ENCODE peak calls at places on chromosomes 2 and 18, in eight cellular contexts. One of them, this sample, is unnamed.

GRCh38 chr2:75290600-75291140 is 91.3 kb upstream of the TACR1 start:
- DNase-seq in OCI-LY7: no peak
- DNase-seq in MCF 10A: peak
- DNase-seq in stimulated activated CD8-positive, alpha-beta memory T cell treated with anti-CD3 and anti-CD28 coated beads, Interleukin-15, amount 100 ng/mL, for 4 hours: no peak
- DNase-seq in stimulated activated effector memory CD8-positive, alpha-beta T cell treated with anti-CD3 and anti-CD28 coated beads, Interleukin-12 subunit alpha, Interleukin-12 subunit beta, amount 100 ng/mL, for 72 hours: no peak
- DNase-seq in Calu3: no peak
- DNase-seq in activated T-helper 1 cell treated with anti-CD3 and anti-CD28 coated beads, Interleukin-12 subunit alpha, Interleukin-12 subunit beta, Interleukin-2, Interleukin-4 antibody, amounts not matched to agents 30 ng/mL and 10 ng/mL and 1 ng/mL, durations not matched to agents 14 hours and 24 hours and 36 hours: no peak
- DNase-seq in amniotic stem cell: peak
- DNase-seq in this sample: no peak

GRCh38 chr2:120884406-120885290 is 149.0 kb downstream of the GLI2 start:
- DNase-seq in OCI-LY7: no peak
- DNase-seq in MCF 10A: no peak
- DNase-seq in stimulated activated CD8-positive, alpha-beta memory T cell treated with anti-CD3 and anti-CD28 coated beads, Interleukin-15, amount 100 ng/mL, for 4 hours: no peak
- DNase-seq in stimulated activated effector memory CD8-positive, alpha-beta T cell treated with anti-CD3 and anti-CD28 coated beads, Interleukin-12 subunit alpha, Interleukin-12 subunit beta, amount 100 ng/mL, for 72 hours: no peak
- DNase-seq in Calu3: no peak
- DNase-seq in activated T-helper 1 cell treated with anti-CD3 and anti-CD28 coated beads, Interleukin-12 subunit alpha, Interleukin-12 subunit beta, Interleukin-2, Interleukin-4 antibody, amounts not matched to agents 30 ng/mL and 10 ng/mL and 1 ng/mL, durations not matched to agents 14 hours and 24 hours and 36 hours: no peak
- DNase-seq in amniotic stem cell: no peak
- DNase-seq in this sample: peak

GRCh38 chr2:239035361-239035814 is 187.5 kb downstream of the TWIST2 start:
- DNase-seq in OCI-LY7: peak
- DNase-seq in MCF 10A: peak
- DNase-seq in stimulated activated CD8-positive, alpha-beta memory T cell treated with anti-CD3 and anti-CD28 coated beads, Interleukin-15, amount 100 ng/mL, for 4 hours: peak
- DNase-seq in stimulated activated effector memory CD8-positive, alpha-beta T cell treated with anti-CD3 and anti-CD28 coated beads, Interleukin-12 subunit alpha, Interleukin-12 subunit beta, amount 100 ng/mL, for 72 hours: peak
- DNase-seq in Calu3: peak
- DNase-seq in activated T-helper 1 cell treated with anti-CD3 and anti-CD28 coated beads, Interleukin-12 subunit alpha, Interleukin-12 subunit beta, Interleukin-2, Interleukin-4 antibody, amounts not matched to agents 30 ng/mL and 10 ng/mL and 1 ng/mL, durations not matched to agents 14 hours and 24 hours and 36 hours: peak
- DNase-seq in amniotic stem cell: no peak
- DNase-seq in this sample: peak

GRCh38 chr2:172357442-172357841 is 69.9 kb upstream of the ITGA6 start:
- DNase-seq in OCI-LY7: no peak
- DNase-seq in MCF 10A: no peak
- DNase-seq in stimulated activated CD8-positive, alpha-beta memory T cell treated with anti-CD3 and anti-CD28 coated beads, Interleukin-15, amount 100 ng/mL, for 4 hours: no peak
- DNase-seq in stimulated activated effector memory CD8-positive, alpha-beta T cell treated with anti-CD3 and anti-CD28 coated beads, Interleukin-12 subunit alpha, Interleukin-12 subunit beta, amount 100 ng/mL, for 72 hours: no peak
- DNase-seq in Calu3: no peak
- DNase-seq in activated T-helper 1 cell treated with anti-CD3 and anti-CD28 coated beads, Interleukin-12 subunit alpha, Interleukin-12 subunit beta, Interleukin-2, Interleukin-4 antibody, amounts not matched to agents 30 ng/mL and 10 ng/mL and 1 ng/mL, durations not matched to agents 14 hours and 24 hours and 36 hours: no peak
- DNase-seq in amniotic stem cell: no peak
- DNase-seq in this sample: no peak

GRCh38 chr18:46680784-46681695 is 24.0 kb upstream of the LOXHD1 start:
- DNase-seq in OCI-LY7: peak
- DNase-seq in MCF 10A: no peak
- DNase-seq in stimulated activated CD8-positive, alpha-beta memory T cell treated with anti-CD3 and anti-CD28 coated beads, Interleukin-15, amount 100 ng/mL, for 4 hours: no peak
- DNase-seq in stimulated activated effector memory CD8-positive, alpha-beta T cell treated with anti-CD3 and anti-CD28 coated beads, Interleukin-12 subunit alpha, Interleukin-12 subunit beta, amount 100 ng/mL, for 72 hours: no peak
- DNase-seq in Calu3: no peak
- DNase-seq in activated T-helper 1 cell treated with anti-CD3 and anti-CD28 coated beads, Interleukin-12 subunit alpha, Interleukin-12 subunit beta, Interleukin-2, Interleukin-4 antibody, amounts not matched to agents 30 ng/mL and 10 ng/mL and 1 ng/mL, durations not matched to agents 14 hours and 24 hours and 36 hours: no peak
- DNase-seq in amniotic stem cell: no peak
- DNase-seq in this sample: no peak

GRCh38 chr2:174461221-174461620 is 25.6 kb downstream of the GPR155 start:
- DNase-seq in OCI-LY7: no peak
- DNase-seq in MCF 10A: no peak
- DNase-seq in stimulated activated CD8-positive, alpha-beta memory T cell treated with anti-CD3 and anti-CD28 coated beads, Interleukin-15, amount 100 ng/mL, for 4 hours: no peak
- DNase-seq in stimulated activated effector memory CD8-positive, alpha-beta T cell treated with anti-CD3 and anti-CD28 coated beads, Interleukin-12 subunit alpha, Interleukin-12 subunit beta, amount 100 ng/mL, for 72 hours: no peak
- DNase-seq in Calu3: no peak
- DNase-seq in activated T-helper 1 cell treated with anti-CD3 and anti-CD28 coated beads, Interleukin-12 subunit alpha, Interleukin-12 subunit beta, Interleukin-2, Interleukin-4 antibody, amounts not matched to agents 30 ng/mL and 10 ng/mL and 1 ng/mL, durations not matched to agents 14 hours and 24 hours and 36 hours: no peak
- DNase-seq in amniotic stem cell: no peak
- DNase-seq in this sample: peak

GRCh38 chr2:113686537-113686936 is 59.5 kb downstream of the RABL2A start:
- DNase-seq in OCI-LY7: no peak
- DNase-seq in MCF 10A: no peak
- DNase-seq in stimulated activated CD8-positive, alpha-beta memory T cell treated with anti-CD3 and anti-CD28 coated beads, Interleukin-15, amount 100 ng/mL, for 4 hours: no peak
- DNase-seq in stimulated activated effector memory CD8-positive, alpha-beta T cell treated with anti-CD3 and anti-CD28 coated beads, Interleukin-12 subunit alpha, Interleukin-12 subunit beta, amount 100 ng/mL, for 72 hours: peak
- DNase-seq in Calu3: no peak
- DNase-seq in activated T-helper 1 cell treated with anti-CD3 and anti-CD28 coated beads, Interleukin-12 subunit alpha, Interleukin-12 subunit beta, Interleukin-2, Interleukin-4 antibody, amounts not matched to agents 30 ng/mL and 10 ng/mL and 1 ng/mL, durations not matched to agents 14 hours and 24 hours and 36 hours: no peak
- DNase-seq in amniotic stem cell: no peak
- DNase-seq in this sample: no peak

GRCh38 chr2:85648619-85649018 is 19.4 kb downstream of the SFTPB start:
- DNase-seq in OCI-LY7: peak
- DNase-seq in MCF 10A: peak
- DNase-seq in stimulated activated CD8-positive, alpha-beta memory T cell treated with anti-CD3 and anti-CD28 coated beads, Interleukin-15, amount 100 ng/mL, for 4 hours: no peak
- DNase-seq in stimulated activated effector memory CD8-positive, alpha-beta T cell treated with anti-CD3 and anti-CD28 coated beads, Interleukin-12 subunit alpha, Interleukin-12 subunit beta, amount 100 ng/mL, for 72 hours: no peak
- DNase-seq in Calu3: peak
- DNase-seq in activated T-helper 1 cell treated with anti-CD3 and anti-CD28 coated beads, Interleukin-12 subunit alpha, Interleukin-12 subunit beta, Interleukin-2, Interleukin-4 antibody, amounts not matched to agents 30 ng/mL and 10 ng/mL and 1 ng/mL, durations not matched to agents 14 hours and 24 hours and 36 hours: no peak
- DNase-seq in amniotic stem cell: peak
- DNase-seq in this sample: peak

GRCh38 chr2:9335322-9335754 is 88.0 kb downstream of the ITGB1BP1 start:
- DNase-seq in OCI-LY7: no peak
- DNase-seq in MCF 10A: no peak
- DNase-seq in stimulated activated CD8-positive, alpha-beta memory T cell treated with anti-CD3 and anti-CD28 coated beads, Interleukin-15, amount 100 ng/mL, for 4 hours: no peak
- DNase-seq in stimulated activated effector memory CD8-positive, alpha-beta T cell treated with anti-CD3 and anti-CD28 coated beads, Interleukin-12 subunit alpha, Interleukin-12 subunit beta, amount 100 ng/mL, for 72 hours: no peak
- DNase-seq in Calu3: no peak
- DNase-seq in activated T-helper 1 cell treated with anti-CD3 and anti-CD28 coated beads, Interleukin-12 subunit alpha, Interleukin-12 subunit beta, Interleukin-2, Interleukin-4 antibody, amounts not matched to agents 30 ng/mL and 10 ng/mL and 1 ng/mL, durations not matched to agents 14 hours and 24 hours and 36 hours: no peak
- DNase-seq in amniotic stem cell: no peak
- DNase-seq in this sample: no peak

GRCh38 chr2:25301453-25302352 is 40.0 kb downstream of the DNMT3A start:
- DNase-seq in OCI-LY7: peak
- DNase-seq in MCF 10A: peak
- DNase-seq in stimulated activated CD8-positive, alpha-beta memory T cell treated with anti-CD3 and anti-CD28 coated beads, Interleukin-15, amount 100 ng/mL, for 4 hours: peak
- DNase-seq in stimulated activated effector memory CD8-positive, alpha-beta T cell treated with anti-CD3 and anti-CD28 coated beads, Interleukin-12 subunit alpha, Interleukin-12 subunit beta, amount 100 ng/mL, for 72 hours: peak
- DNase-seq in Calu3: no peak
- DNase-seq in activated T-helper 1 cell treated with anti-CD3 and anti-CD28 coated beads, Interleukin-12 subunit alpha, Interleukin-12 subunit beta, Interleukin-2, Interleukin-4 antibody, amounts not matched to agents 30 ng/mL and 10 ng/mL and 1 ng/mL, durations not matched to agents 14 hours and 24 hours and 36 hours: peak
- DNase-seq in amniotic stem cell: peak
- DNase-seq in this sample: peak

GRCh38 chr2:29314816-29315571 is 199.8 kb downstream of the CLIP4 start:
- DNase-seq in OCI-LY7: peak
- DNase-seq in MCF 10A: no peak
- DNase-seq in stimulated activated CD8-positive, alpha-beta memory T cell treated with anti-CD3 and anti-CD28 coated beads, Interleukin-15, amount 100 ng/mL, for 4 hours: peak
- DNase-seq in stimulated activated effector memory CD8-positive, alpha-beta T cell treated with anti-CD3 and anti-CD28 coated beads, Interleukin-12 subunit alpha, Interleukin-12 subunit beta, amount 100 ng/mL, for 72 hours: peak
- DNase-seq in Calu3: no peak
- DNase-seq in activated T-helper 1 cell treated with anti-CD3 and anti-CD28 coated beads, Interleukin-12 subunit alpha, Interleukin-12 subunit beta, Interleukin-2, Interleukin-4 antibody, amounts not matched to agents 30 ng/mL and 10 ng/mL and 1 ng/mL, durations not matched to agents 14 hours and 24 hours and 36 hours: peak
- DNase-seq in amniotic stem cell: no peak
- DNase-seq in this sample: no peak

GRCh38 chr2:43542285-43542933 is 53.4 kb downstream of the THADA start:
- DNase-seq in OCI-LY7: peak
- DNase-seq in MCF 10A: peak
- DNase-seq in stimulated activated CD8-positive, alpha-beta memory T cell treated with anti-CD3 and anti-CD28 coated beads, Interleukin-15, amount 100 ng/mL, for 4 hours: no peak
- DNase-seq in stimulated activated effector memory CD8-positive, alpha-beta T cell treated with anti-CD3 and anti-CD28 coated beads, Interleukin-12 subunit alpha, Interleukin-12 subunit beta, amount 100 ng/mL, for 72 hours: no peak
- DNase-seq in Calu3: no peak
- DNase-seq in activated T-helper 1 cell treated with anti-CD3 and anti-CD28 coated beads, Interleukin-12 subunit alpha, Interleukin-12 subunit beta, Interleukin-2, Interleukin-4 antibody, amounts not matched to agents 30 ng/mL and 10 ng/mL and 1 ng/mL, durations not matched to agents 14 hours and 24 hours and 36 hours: no peak
- DNase-seq in amniotic stem cell: peak
- DNase-seq in this sample: peak

GRCh38 chr2:218229851-218230250 is 12.9 kb downstream of the ARPC2 start:
- DNase-seq in OCI-LY7: no peak
- DNase-seq in MCF 10A: peak
- DNase-seq in stimulated activated CD8-positive, alpha-beta memory T cell treated with anti-CD3 and anti-CD28 coated beads, Interleukin-15, amount 100 ng/mL, for 4 hours: no peak
- DNase-seq in stimulated activated effector memory CD8-positive, alpha-beta T cell treated with anti-CD3 and anti-CD28 coated beads, Interleukin-12 subunit alpha, Interleukin-12 subunit beta, amount 100 ng/mL, for 72 hours: no peak
- DNase-seq in Calu3: peak
- DNase-seq in activated T-helper 1 cell treated with anti-CD3 and anti-CD28 coated beads, Interleukin-12 subunit alpha, Interleukin-12 subunit beta, Interleukin-2, Interleukin-4 antibody, amounts not matched to agents 30 ng/mL and 10 ng/mL and 1 ng/mL, durations not matched to agents 14 hours and 24 hours and 36 hours: no peak
- DNase-seq in amniotic stem cell: no peak
- DNase-seq in this sample: no peak

GRCh38 chr2:179677746-179678505 is 183.5 kb downstream of the ZNF385B start:
- DNase-seq in OCI-LY7: no peak
- DNase-seq in MCF 10A: no peak
- DNase-seq in stimulated activated CD8-positive, alpha-beta memory T cell treated with anti-CD3 and anti-CD28 coated beads, Interleukin-15, amount 100 ng/mL, for 4 hours: no peak
- DNase-seq in stimulated activated effector memory CD8-positive, alpha-beta T cell treated with anti-CD3 and anti-CD28 coated beads, Interleukin-12 subunit alpha, Interleukin-12 subunit beta, amount 100 ng/mL, for 72 hours: no peak
- DNase-seq in Calu3: no peak
- DNase-seq in activated T-helper 1 cell treated with anti-CD3 and anti-CD28 coated beads, Interleukin-12 subunit alpha, Interleukin-12 subunit beta, Interleukin-2, Interleukin-4 antibody, amounts not matched to agents 30 ng/mL and 10 ng/mL and 1 ng/mL, durations not matched to agents 14 hours and 24 hours and 36 hours: no peak
- DNase-seq in amniotic stem cell: no peak
- DNase-seq in this sample: no peak

GRCh38 chr18:1393929-1394328 is 489.3 kb downstream of the ADCYAP1 start:
- DNase-seq in OCI-LY7: no peak
- DNase-seq in MCF 10A: no peak
- DNase-seq in stimulated activated CD8-positive, alpha-beta memory T cell treated with anti-CD3 and anti-CD28 coated beads, Interleukin-15, amount 100 ng/mL, for 4 hours: no peak
- DNase-seq in stimulated activated effector memory CD8-positive, alpha-beta T cell treated with anti-CD3 and anti-CD28 coated beads, Interleukin-12 subunit alpha, Interleukin-12 subunit beta, amount 100 ng/mL, for 72 hours: no peak
- DNase-seq in Calu3: no peak
- DNase-seq in activated T-helper 1 cell treated with anti-CD3 and anti-CD28 coated beads, Interleukin-12 subunit alpha, Interleukin-12 subunit beta, Interleukin-2, Interleukin-4 antibody, amounts not matched to agents 30 ng/mL and 10 ng/mL and 1 ng/mL, durations not matched to agents 14 hours and 24 hours and 36 hours: no peak
- DNase-seq in amniotic stem cell: no peak
- DNase-seq in this sample: no peak

GRCh38 chr2:128313076-128313836 is 5.4 kb downstream of the HS6ST1 start:
- DNase-seq in OCI-LY7: no peak
- DNase-seq in MCF 10A: peak
- DNase-seq in stimulated activated CD8-positive, alpha-beta memory T cell treated with anti-CD3 and anti-CD28 coated beads, Interleukin-15, amount 100 ng/mL, for 4 hours: no peak
- DNase-seq in stimulated activated effector memory CD8-positive, alpha-beta T cell treated with anti-CD3 and anti-CD28 coated beads, Interleukin-12 subunit alpha, Interleukin-12 subunit beta, amount 100 ng/mL, for 72 hours: no peak
- DNase-seq in Calu3: peak
- DNase-seq in activated T-helper 1 cell treated with anti-CD3 and anti-CD28 coated beads, Interleukin-12 subunit alpha, Interleukin-12 subunit beta, Interleukin-2, Interleukin-4 antibody, amounts not matched to agents 30 ng/mL and 10 ng/mL and 1 ng/mL, durations not matched to agents 14 hours and 24 hours and 36 hours: no peak
- DNase-seq in amniotic stem cell: no peak
- DNase-seq in this sample: no peak

GRCh38 chr2:234631896-234632514 is 135.1 kb upstream of the ARL4C start:
- DNase-seq in OCI-LY7: no peak
- DNase-seq in MCF 10A: no peak
- DNase-seq in stimulated activated CD8-positive, alpha-beta memory T cell treated with anti-CD3 and anti-CD28 coated beads, Interleukin-15, amount 100 ng/mL, for 4 hours: no peak
- DNase-seq in stimulated activated effector memory CD8-positive, alpha-beta T cell treated with anti-CD3 and anti-CD28 coated beads, Interleukin-12 subunit alpha, Interleukin-12 subunit beta, amount 100 ng/mL, for 72 hours: peak
- DNase-seq in Calu3: no peak
- DNase-seq in activated T-helper 1 cell treated with anti-CD3 and anti-CD28 coated beads, Interleukin-12 subunit alpha, Interleukin-12 subunit beta, Interleukin-2, Interleukin-4 antibody, amounts not matched to agents 30 ng/mL and 10 ng/mL and 1 ng/mL, durations not matched to agents 14 hours and 24 hours and 36 hours: no peak
- DNase-seq in amniotic stem cell: no peak
- DNase-seq in this sample: no peak

GRCh38 chr2:187580462-187581124 is 26.4 kb upstream of the TFPI start:
- DNase-seq in OCI-LY7: peak
- DNase-seq in MCF 10A: peak
- DNase-seq in stimulated activated CD8-positive, alpha-beta memory T cell treated with anti-CD3 and anti-CD28 coated beads, Interleukin-15, amount 100 ng/mL, for 4 hours: no peak
- DNase-seq in stimulated activated effector memory CD8-positive, alpha-beta T cell treated with anti-CD3 and anti-CD28 coated beads, Interleukin-12 subunit alpha, Interleukin-12 subunit beta, amount 100 ng/mL, for 72 hours: no peak
- DNase-seq in Calu3: no peak
- DNase-seq in activated T-helper 1 cell treated with anti-CD3 and anti-CD28 coated beads, Interleukin-12 subunit alpha, Interleukin-12 subunit beta, Interleukin-2, Interleukin-4 antibody, amounts not matched to agents 30 ng/mL and 10 ng/mL and 1 ng/mL, durations not matched to agents 14 hours and 24 hours and 36 hours: no peak
- DNase-seq in amniotic stem cell: peak
- DNase-seq in this sample: peak

GRCh38 chr2:32900246-32901000 is 46.3 kb upstream of the LTBP1 start:
- DNase-seq in OCI-LY7: no peak
- DNase-seq in MCF 10A: no peak
- DNase-seq in stimulated activated CD8-positive, alpha-beta memory T cell treated with anti-CD3 and anti-CD28 coated beads, Interleukin-15, amount 100 ng/mL, for 4 hours: no peak
- DNase-seq in stimulated activated effector memory CD8-positive, alpha-beta T cell treated with anti-CD3 and anti-CD28 coated beads, Interleukin-12 subunit alpha, Interleukin-12 subunit beta, amount 100 ng/mL, for 72 hours: no peak
- DNase-seq in Calu3: no peak
- DNase-seq in activated T-helper 1 cell treated with anti-CD3 and anti-CD28 coated beads, Interleukin-12 subunit alpha, Interleukin-12 subunit beta, Interleukin-2, Interleukin-4 antibody, amounts not matched to agents 30 ng/mL and 10 ng/mL and 1 ng/mL, durations not matched to agents 14 hours and 24 hours and 36 hours: no peak
- DNase-seq in amniotic stem cell: no peak
- DNase-seq in this sample: peak

GRCh38 chr2:43071629-43072550 is 154.5 kb downstream of the ZFP36L2 start:
- DNase-seq in OCI-LY7: no peak
- DNase-seq in MCF 10A: no peak
- DNase-seq in stimulated activated CD8-positive, alpha-beta memory T cell treated with anti-CD3 and anti-CD28 coated beads, Interleukin-15, amount 100 ng/mL, for 4 hours: no peak
- DNase-seq in stimulated activated effector memory CD8-positive, alpha-beta T cell treated with anti-CD3 and anti-CD28 coated beads, Interleukin-12 subunit alpha, Interleukin-12 subunit beta, amount 100 ng/mL, for 72 hours: no peak
- DNase-seq in Calu3: no peak
- DNase-seq in activated T-helper 1 cell treated with anti-CD3 and anti-CD28 coated beads, Interleukin-12 subunit alpha, Interleukin-12 subunit beta, Interleukin-2, Interleukin-4 antibody, amounts not matched to agents 30 ng/mL and 10 ng/mL and 1 ng/mL, durations not matched to agents 14 hours and 24 hours and 36 hours: no peak
- DNase-seq in amniotic stem cell: no peak
- DNase-seq in this sample: peak

GRCh38 chr2:50720695-50721314 is 311.1 kb downstream of the NRXN1 start:
- DNase-seq in OCI-LY7: no peak
- DNase-seq in MCF 10A: no peak
- DNase-seq in stimulated activated CD8-positive, alpha-beta memory T cell treated with anti-CD3 and anti-CD28 coated beads, Interleukin-15, amount 100 ng/mL, for 4 hours: no peak
- DNase-seq in stimulated activated effector memory CD8-positive, alpha-beta T cell treated with anti-CD3 and anti-CD28 coated beads, Interleukin-12 subunit alpha, Interleukin-12 subunit beta, amount 100 ng/mL, for 72 hours: no peak
- DNase-seq in Calu3: no peak
- DNase-seq in activated T-helper 1 cell treated with anti-CD3 and anti-CD28 coated beads, Interleukin-12 subunit alpha, Interleukin-12 subunit beta, Interleukin-2, Interleukin-4 antibody, amounts not matched to agents 30 ng/mL and 10 ng/mL and 1 ng/mL, durations not matched to agents 14 hours and 24 hours and 36 hours: no peak
- DNase-seq in amniotic stem cell: no peak
- DNase-seq in this sample: peak

GRCh38 chr2:53036196-53036595 is 731.4 kb upstream of the CHAC2 start:
- DNase-seq in OCI-LY7: no peak
- DNase-seq in MCF 10A: no peak
- DNase-seq in stimulated activated CD8-positive, alpha-beta memory T cell treated with anti-CD3 and anti-CD28 coated beads, Interleukin-15, amount 100 ng/mL, for 4 hours: no peak
- DNase-seq in stimulated activated effector memory CD8-positive, alpha-beta T cell treated with anti-CD3 and anti-CD28 coated beads, Interleukin-12 subunit alpha, Interleukin-12 subunit beta, amount 100 ng/mL, for 72 hours: no peak
- DNase-seq in Calu3: no peak
- DNase-seq in activated T-helper 1 cell treated with anti-CD3 and anti-CD28 coated beads, Interleukin-12 subunit alpha, Interleukin-12 subunit beta, Interleukin-2, Interleukin-4 antibody, amounts not matched to agents 30 ng/mL and 10 ng/mL and 1 ng/mL, durations not matched to agents 14 hours and 24 hours and 36 hours: no peak
- DNase-seq in amniotic stem cell: no peak
- DNase-seq in this sample: no peak

GRCh38 chr18:29251681-29252080 is 1074.8 kb upstream of the CDH2 start:
- DNase-seq in OCI-LY7: no peak
- DNase-seq in MCF 10A: no peak
- DNase-seq in stimulated activated CD8-positive, alpha-beta memory T cell treated with anti-CD3 and anti-CD28 coated beads, Interleukin-15, amount 100 ng/mL, for 4 hours: no peak
- DNase-seq in stimulated activated effector memory CD8-positive, alpha-beta T cell treated with anti-CD3 and anti-CD28 coated beads, Interleukin-12 subunit alpha, Interleukin-12 subunit beta, amount 100 ng/mL, for 72 hours: no peak
- DNase-seq in Calu3: no peak
- DNase-seq in activated T-helper 1 cell treated with anti-CD3 and anti-CD28 coated beads, Interleukin-12 subunit alpha, Interleukin-12 subunit beta, Interleukin-2, Interleukin-4 antibody, amounts not matched to agents 30 ng/mL and 10 ng/mL and 1 ng/mL, durations not matched to agents 14 hours and 24 hours and 36 hours: no peak
- DNase-seq in amniotic stem cell: no peak
- DNase-seq in this sample: no peak

GRCh38 chr2:196729418-196729817 is 70.1 kb downstream of the GTF3C3 start:
- DNase-seq in OCI-LY7: no peak
- DNase-seq in MCF 10A: no peak
- DNase-seq in stimulated activated CD8-positive, alpha-beta memory T cell treated with anti-CD3 and anti-CD28 coated beads, Interleukin-15, amount 100 ng/mL, for 4 hours: no peak
- DNase-seq in stimulated activated effector memory CD8-positive, alpha-beta T cell treated with anti-CD3 and anti-CD28 coated beads, Interleukin-12 subunit alpha, Interleukin-12 subunit beta, amount 100 ng/mL, for 72 hours: no peak
- DNase-seq in Calu3: no peak
- DNase-seq in activated T-helper 1 cell treated with anti-CD3 and anti-CD28 coated beads, Interleukin-12 subunit alpha, Interleukin-12 subunit beta, Interleukin-2, Interleukin-4 antibody, amounts not matched to agents 30 ng/mL and 10 ng/mL and 1 ng/mL, durations not matched to agents 14 hours and 24 hours and 36 hours: no peak
- DNase-seq in amniotic stem cell: no peak
- DNase-seq in this sample: no peak

This sample was measured in SJCRH30.